ENCODE peak calls at places on chromosome 1, in seven cellular contexts. D is naive thymus-derived CD4-positive, alpha-beta T cell; V is H1; W is Panc1; G is hepatocyte; C is OCI-LY7; S is lung. M is an unnamed sample.

GRCh38 chr1:201559679-201560162 is 20.8 kb downstream of the NAV1 start:
- DNase-seq in C (peak; percentile 76), V (peak; percentile 88), D (peak; percentile 30), W (peak; percentile 63), G (peak; percentile 88), S (peak; percentile 80), M (peak; percentile 83)

GRCh38 chr1:29473167-29473855 is 237.0 kb downstream of the PTPRU start:
- DNase-seq in V (no peak), W (no peak), G (no peak), S (no peak), D (no peak), C (no peak), M (no peak)

GRCh38 chr1:5389101-5389885 is 602.9 kb downstream of the NPHP4 start:
- DNase-seq in V (no peak), G (no peak), S (no peak), C (no peak), D (peak; percentile 69), W (no peak), M (no peak)

GRCh38 chr1:9630331-9631081 is 21.0 kb upstream of the PIK3CD start:
- DNase-seq in V (no peak), W (no peak), S (no peak), C (no peak), G (no peak), D (peak; percentile 40), M (no peak)

GRCh38 chr1:213724640-213725536 is 262.9 kb upstream of the PROX1 start:
- DNase-seq in W (no peak), G (peak; percentile 54), C (no peak), V (no peak), D (no peak), S (no peak), M (peak; percentile 47)

GRCh38 chr1:164796916-164797315 is 237.9 kb downstream of the PBX1 start:
- DNase-seq in W (no peak), V (no peak), D (no peak), C (no peak), G (no peak), S (no peak), M (no peak)

GRCh38 chr1:170533331-170533730 is 1.4 kb downstream of the GORAB start:
- DNase-seq in V (no peak), D (no peak), G (no peak), S (no peak), C (no peak), W (no peak), M (peak; percentile 78)

GRCh38 chr1:158898722-158899121 is 32.6 kb upstream of the PYHIN1 start:
- DNase-seq in D (no peak), G (no peak), C (no peak), V (no peak), S (no peak), W (no peak), M (no peak)

GRCh38 chr1:155193275-155193990 is 14.3 kb downstream of the THBS3 start:
- DNase-seq in V (peak; percentile 99), S (peak; percentile 95), D (no peak), C (peak; percentile 74), G (peak; percentile 93), W (peak; percentile 69), M (peak; percentile 92)

GRCh38 chr1:210262167-210262896 is 29.7 kb downstream of the SERTAD4 start:
- DNase-seq in S (no peak), W (no peak), V (no peak), C (no peak), D (no peak), G (peak; percentile 52), M (peak; percentile 88)

GRCh38 chr1:242146640-242147039 is 147.7 kb upstream of the MAP1LC3C start:
- DNase-seq in C (no peak), D (no peak), G (no peak), V (no peak), S (no peak), W (peak; percentile 17), M (no peak)

GRCh38 chr1:14590781-14591180 is 7.7 kb upstream of the KAZN start:
- DNase-seq in S (no peak), C (no peak), V (no peak), D (no peak), W (no peak), G (no peak), M (no peak)

GRCh38 chr1:56146449-56146848 is 432.9 kb downstream of the PLPP3 start:
- DNase-seq in C (no peak), V (no peak), D (no peak), W (no peak), G (peak; percentile 16), S (no peak), M (no peak)

GRCh38 chr1:16076871-16077250 is 3.4 kb upstream of the FAM131C start:
- DNase-seq in C (no peak), S (no peak), V (no peak), W (no peak), G (no peak), D (no peak), M (no peak)

GRCh38 chr1:59709333-59709732 is 105.4 kb upstream of the HOOK1 start:
- DNase-seq in V (no peak), W (no peak), G (no peak), C (no peak), S (no peak), D (no peak), M (no peak)
- H3K4me1 ChIP-seq in V (no peaks in the 10 kb centered on the region), W (no peaks in the 10 kb centered on the region), G (peaks cover 23% of the 10 kb centered on the region), C (no peaks in the 10 kb centered on the region), S (peaks cover 6% of the 10 kb centered on the region), D (no peaks in the 10 kb centered on the region), M (no peaks in the 10 kb centered on the region)

GRCh38 chr1:178038372-178038771 is 55.5 kb upstream of the RASAL2 start:
- DNase-seq in D (no peak), G (no peak), W (no peak), S (no peak), C (no peak), V (peak; percentile 38), M (no peak)
- H3K4me3 ChIP-seq in D (no peak overlapping the region), G (peak overlapping the region; percentile 44), W (peak overlapping the region; percentile 70), S (no peak overlapping the region), C (no peak overlapping the region), V (peak overlapping the region; percentile 42), M (peak overlapping the region; percentile 29)

DNA sequence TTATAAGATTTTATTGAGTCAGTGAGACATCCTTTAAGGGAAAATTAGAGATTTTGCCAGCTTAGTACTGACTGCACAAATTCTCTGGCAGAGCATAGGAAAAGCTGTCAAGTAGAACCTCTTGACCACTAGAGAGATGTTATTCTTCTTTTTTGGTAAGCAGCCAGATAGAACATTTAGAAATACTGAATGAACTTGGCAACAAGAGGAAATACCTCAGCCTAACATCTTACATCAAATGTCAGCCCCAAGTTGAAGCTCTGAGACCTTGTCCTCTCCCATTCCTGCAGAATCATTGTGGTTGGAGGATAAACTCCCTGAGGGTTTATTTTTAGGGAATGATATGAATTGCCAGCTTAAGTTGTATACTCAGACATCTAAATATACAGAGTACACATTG is 53.4 kb downstream of the MIGA1 start:
- DNase-seq in V (no peak), S (no peak), G (peak; percentile 26), C (no peak), D (no peak), W (no peak), M (peak; percentile 98)
- H3K4me1 ChIP-seq in V (no peaks in the 10 kb centered on the region), S (peaks cover 21% of the 10 kb centered on the region), G (peaks cover 18% of the 10 kb centered on the region), C (peaks cover 15% of the 10 kb centered on the region), D (no peaks in the 10 kb centered on the region), W (no peaks in the 10 kb centered on the region), M (peaks cover 64% of the 10 kb centered on the region)

DNA sequence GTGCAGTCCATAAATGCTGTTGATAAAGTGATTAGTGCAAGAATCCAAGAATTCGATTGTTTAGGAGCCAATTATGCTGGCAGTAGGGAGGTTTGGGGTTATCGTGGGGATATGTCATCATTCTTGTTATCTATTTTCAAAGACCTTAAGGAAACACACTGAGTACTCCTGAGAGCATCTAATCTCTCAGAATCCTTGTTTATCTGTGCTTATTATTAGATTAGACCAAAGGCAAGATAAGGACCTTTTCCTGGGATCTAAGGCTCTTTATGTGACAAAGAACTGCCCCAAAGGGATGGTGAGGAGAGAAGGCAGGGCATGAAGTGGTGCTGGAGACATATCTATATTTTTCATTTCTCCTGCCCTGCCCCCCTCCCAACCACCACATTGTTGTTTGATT is 139.1 kb downstream of the TSEN15 start:
- DNase-seq in V (no peak), G (no peak), W (no peak), D (no peak), S (no peak), C (no peak), M (no peak)
- H3K4me3 ChIP-seq in V (no peak overlapping the region), G (no peak overlapping the region), W (no peak overlapping the region), D (no peak overlapping the region), S (no peak overlapping the region), C (no peak overlapping the region), M (no peak overlapping the region)

GRCh38 chr1:23636009-23636408 is 55.6 kb upstream of the RPL11 start:
- DNase-seq in D (no peak), C (no peak), W (no peak), V (no peak), G (no peak), S (no peak), M (no peak)

GRCh38 chr1:23632479-23633160 is 59.0 kb upstream of the RPL11 start:
- DNase-seq in S (no peak), D (no peak), C (no peak), V (no peak), W (no peak), G (no peak), M (no peak)

GRCh38 chr1:23638188-23638619 is 53.4 kb upstream of the RPL11 start:
- DNase-seq in V (no peak), W (no peak), D (no peak), G (no peak), S (no peak), C (peak; percentile 60), M (no peak)

GRCh38 chr1:23634518-23634839 is 57.1 kb upstream of the RPL11 start:
- DNase-seq in G (no peak), D (no peak), C (no peak), S (no peak), W (no peak), V (no peak), M (no peak)

DNA sequence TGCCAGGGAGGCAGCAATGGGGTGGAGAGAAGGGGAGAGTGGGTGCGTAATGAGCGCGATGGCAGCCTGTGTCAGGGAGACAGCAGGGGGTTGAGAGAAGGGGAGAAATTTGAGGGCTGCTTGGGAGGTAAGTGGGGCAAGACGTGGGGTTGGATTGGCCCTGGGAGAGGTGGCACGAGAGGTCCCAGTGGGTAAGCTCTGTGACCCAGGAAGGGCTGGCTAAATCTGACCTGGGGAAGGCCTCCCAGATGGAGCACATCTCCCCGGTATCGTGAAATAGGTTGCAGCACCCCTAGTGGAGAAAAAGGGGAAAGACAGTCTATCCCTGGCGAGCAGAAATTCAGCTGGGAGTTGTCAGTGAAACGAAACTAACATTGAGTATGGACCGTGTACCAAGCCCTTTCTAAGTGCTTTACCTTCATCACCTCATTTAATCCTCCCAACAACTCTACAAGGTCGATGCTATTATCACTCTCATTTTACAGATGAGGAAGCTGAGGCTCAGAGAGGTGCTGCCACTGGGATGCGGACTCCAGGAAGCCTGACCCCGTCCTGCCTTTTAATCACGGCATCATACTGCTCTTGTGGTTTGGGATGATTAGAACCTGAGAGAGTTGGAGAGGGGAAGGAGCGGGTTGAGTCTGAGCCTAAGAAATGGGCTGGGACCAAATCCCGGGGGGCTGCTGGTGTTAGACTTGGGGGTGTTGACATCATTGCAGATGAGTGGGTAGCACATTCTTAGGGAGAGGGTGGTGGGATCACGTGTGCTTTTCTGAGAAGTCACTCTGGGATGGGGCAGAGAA is 56.6 kb upstream of the RPL11 start:
- DNase-seq in D (peak; percentile 64), C (peak; percentile 82), W (peak; percentile 67), V (peak; percentile 71), S (peak; percentile 66), G (peak; percentile 72), M (peak; percentile 84)
- H3K4me1 ChIP-seq in D (peaks cover 14% of the 10 kb centered on the region), C (peaks cover 92% of the 10 kb centered on the region), W (peaks cover 3% of the 10 kb centered on the region), V (no peaks in the 10 kb centered on the region), S (no peaks in the 10 kb centered on the region), G (no peaks in the 10 kb centered on the region), M (peaks cover 27% of the 10 kb centered on the region)